ENCODE peak calls at places on chromosome 2, in nine cellular contexts. S, C, Q, V, R, N, A, O and P are unnamed samples.

GRCh38 chr2:75476778-75477177 is 84.0 kb downstream of the EVA1A start:
- DNase-seq in S (no peak), C (peak; percentile 88), Q (no peak), V (no peak), R (no peak), N (no peak), A (peak; percentile 73), O (no peak), P (no peak)

GRCh38 chr2:239692348-239692747 is 291.5 kb upstream of the HDAC4 start:
- DNase-seq in S (no peak), C (no peak), Q (no peak), V (peak; percentile 86), R (no peak), N (no peak), A (no peak), O (peak; percentile 39), P (no peak)

GRCh38 chr2:46847726-46848421 is 67.7 kb downstream of the MCFD2 start:
- DNase-seq in S (no peak), C (no peak), Q (peak; percentile 65), V (no peak), R (no peak), N (no peak), A (peak; percentile 73), O (no peak), P (no peak)

GRCh38 chr2:114222331-114222730 is 220.1 kb upstream of the DPP10 start:
- DNase-seq in S (no peak), C (no peak), Q (no peak), V (no peak), R (no peak), N (no peak), A (no peak), O (no peak), P (no peak)

GRCh38 chr2:217279571-217279970 is 419.7 kb upstream of the TNP1 start:
- DNase-seq in S (no peak), C (peak; percentile 93), Q (no peak), V (no peak), R (no peak), N (no peak), A (peak; percentile 92), O (no peak), P (peak; percentile 12)

GRCh38 chr2:168663993-168664392 is 138.4 kb upstream of the NOSTRIN start:
- DNase-seq in S (no peak), C (no peak), Q (no peak), V (peak; percentile 13), R (no peak), N (no peak), A (peak; percentile 38), O (no peak), P (no peak)

GRCh38 chr2:48397846-48398245 is 132.1 kb upstream of the STON1 start:
- DNase-seq in S (no peak), C (peak; percentile 12), Q (no peak), V (no peak), R (peak; percentile 88), N (peak; percentile 8), A (no peak), O (no peak), P (no peak)

GRCh38 chr2:40412456-40412855 is 39.4 kb downstream of the SLC8A1 start:
- DNase-seq in S (no peak), C (peak; percentile 49), Q (no peak), V (no peak), R (no peak), N (no peak), A (peak; percentile 84), O (no peak), P (no peak)

GRCh38 chr2:38483773-38484501 is 106.9 kb upstream of the ATL2 start:
- DNase-seq in S (no peak), C (no peak), Q (no peak), V (peak; percentile 7), R (no peak), N (no peak), A (no peak), O (no peak), P (no peak)

GRCh38 chr2:126638781-126639180 is 17.2 kb upstream of the GYPC start:
- DNase-seq in S (no peak), C (no peak), Q (no peak), V (no peak), R (no peak), N (no peak), A (no peak), O (no peak), P (no peak)

GRCh38 chr2:121694398-121695178 is 42.1 kb downstream of the NIFK start:
- DNase-seq in S (no peak), C (peak; percentile 70), Q (no peak), V (no peak), R (no peak), N (no peak), A (peak; percentile 27), O (no peak), P (no peak)